ENCODE peak calls at places on chromosomes 6 and 20, in seven cellular contexts. One of them, this sample, is unnamed.

GRCh38 chr20:3786665-3787639 is at the start of gene CENPB:
- DNase-seq in GM12865: peak
- DNase-seq in AG09309: no peak
- DNase-seq in neuronal stem cell: peak
- DNase-seq in stimulated activated CD8-positive, alpha-beta memory T cell treated with anti-CD3 and anti-CD28 coated beads, Interleukin-7, amount 100 ng/mL, for 4 hours: peak
- DNase-seq in keratinocyte: no peak
- DNase-seq in stimulated activated CD4-positive, alpha-beta T cell treated with anti-CD3 and anti-CD28 coated beads, Interleukin-1b, Interleukin-23, amount 100 ng/mL, for 1 hour: peak
- DNase-seq in this sample: peak

GRCh38 chr6:2865270-2866182 is 23.9 kb upstream of the SERPINB1 start:
- DNase-seq in GM12865: no peak
- DNase-seq in AG09309: no peak
- DNase-seq in neuronal stem cell: no peak
- DNase-seq in stimulated activated CD8-positive, alpha-beta memory T cell treated with anti-CD3 and anti-CD28 coated beads, Interleukin-7, amount 100 ng/mL, for 4 hours: no peak
- DNase-seq in keratinocyte: no peak
- DNase-seq in stimulated activated CD4-positive, alpha-beta T cell treated with anti-CD3 and anti-CD28 coated beads, Interleukin-1b, Interleukin-23, amount 100 ng/mL, for 1 hour: no peak
- DNase-seq in this sample: no peak

GRCh38 chr6:161462148-161462547 is 188.3 kb upstream of the AGPAT4 start:
- DNase-seq in GM12865: no peak
- DNase-seq in AG09309: no peak
- DNase-seq in neuronal stem cell: no peak
- DNase-seq in stimulated activated CD8-positive, alpha-beta memory T cell treated with anti-CD3 and anti-CD28 coated beads, Interleukin-7, amount 100 ng/mL, for 4 hours: no peak
- DNase-seq in keratinocyte: peak
- DNase-seq in stimulated activated CD4-positive, alpha-beta T cell treated with anti-CD3 and anti-CD28 coated beads, Interleukin-1b, Interleukin-23, amount 100 ng/mL, for 1 hour: no peak
- DNase-seq in this sample: no peak

GRCh38 chr6:72250664-72251063 is 364.3 kb downstream of the RIMS1 start:
- DNase-seq in GM12865: no peak
- DNase-seq in AG09309: no peak
- DNase-seq in neuronal stem cell: no peak
- DNase-seq in stimulated activated CD8-positive, alpha-beta memory T cell treated with anti-CD3 and anti-CD28 coated beads, Interleukin-7, amount 100 ng/mL, for 4 hours: no peak
- DNase-seq in keratinocyte: no peak
- DNase-seq in stimulated activated CD4-positive, alpha-beta T cell treated with anti-CD3 and anti-CD28 coated beads, Interleukin-1b, Interleukin-23, amount 100 ng/mL, for 1 hour: no peak
- DNase-seq in this sample: no peak

GRCh38 chr20:47253860-47254259 is 102.6 kb downstream of the ZMYND8 start:
- DNase-seq in GM12865: no peak
- DNase-seq in AG09309: no peak
- DNase-seq in neuronal stem cell: no peak
- DNase-seq in stimulated activated CD8-positive, alpha-beta memory T cell treated with anti-CD3 and anti-CD28 coated beads, Interleukin-7, amount 100 ng/mL, for 4 hours: no peak
- DNase-seq in keratinocyte: no peak
- DNase-seq in stimulated activated CD4-positive, alpha-beta T cell treated with anti-CD3 and anti-CD28 coated beads, Interleukin-1b, Interleukin-23, amount 100 ng/mL, for 1 hour: no peak
- DNase-seq in this sample: no peak

GRCh38 chr6:37251211-37251610 is 6.4 kb upstream of the TBC1D22B start:
- DNase-seq in GM12865: no peak
- DNase-seq in AG09309: no peak
- DNase-seq in neuronal stem cell: no peak
- DNase-seq in stimulated activated CD8-positive, alpha-beta memory T cell treated with anti-CD3 and anti-CD28 coated beads, Interleukin-7, amount 100 ng/mL, for 4 hours: no peak
- DNase-seq in keratinocyte: no peak
- DNase-seq in stimulated activated CD4-positive, alpha-beta T cell treated with anti-CD3 and anti-CD28 coated beads, Interleukin-1b, Interleukin-23, amount 100 ng/mL, for 1 hour: no peak
- DNase-seq in this sample: no peak

GRCh38 chr6:11722224-11722623 is 56.4 kb downstream of the ADTRP start:
- DNase-seq in GM12865: peak
- DNase-seq in AG09309: no peak
- DNase-seq in neuronal stem cell: no peak
- DNase-seq in stimulated activated CD8-positive, alpha-beta memory T cell treated with anti-CD3 and anti-CD28 coated beads, Interleukin-7, amount 100 ng/mL, for 4 hours: no peak
- DNase-seq in keratinocyte: no peak
- DNase-seq in stimulated activated CD4-positive, alpha-beta T cell treated with anti-CD3 and anti-CD28 coated beads, Interleukin-1b, Interleukin-23, amount 100 ng/mL, for 1 hour: no peak
- DNase-seq in this sample: no peak

GRCh38 chr20:295804-296203 is 1.6 kb upstream of the ZCCHC3 start:
- DNase-seq in GM12865: no peak
- DNase-seq in AG09309: no peak
- DNase-seq in neuronal stem cell: no peak
- DNase-seq in stimulated activated CD8-positive, alpha-beta memory T cell treated with anti-CD3 and anti-CD28 coated beads, Interleukin-7, amount 100 ng/mL, for 4 hours: no peak
- DNase-seq in keratinocyte: no peak
- DNase-seq in stimulated activated CD4-positive, alpha-beta T cell treated with anti-CD3 and anti-CD28 coated beads, Interleukin-1b, Interleukin-23, amount 100 ng/mL, for 1 hour: no peak
- DNase-seq in this sample: no peak

GRCh38 chr6:15317934-15318902 is 72.3 kb downstream of the JARID2 start:
- DNase-seq in GM12865: no peak
- DNase-seq in AG09309: no peak
- DNase-seq in neuronal stem cell: peak
- DNase-seq in stimulated activated CD8-positive, alpha-beta memory T cell treated with anti-CD3 and anti-CD28 coated beads, Interleukin-7, amount 100 ng/mL, for 4 hours: no peak
- DNase-seq in keratinocyte: no peak
- DNase-seq in stimulated activated CD4-positive, alpha-beta T cell treated with anti-CD3 and anti-CD28 coated beads, Interleukin-1b, Interleukin-23, amount 100 ng/mL, for 1 hour: no peak
- DNase-seq in this sample: no peak

GRCh38 chr20:63567382-63568169 is 6.5 kb downstream of the HELZ2 start:
- DNase-seq in GM12865: peak
- DNase-seq in AG09309: no peak
- DNase-seq in neuronal stem cell: no peak
- DNase-seq in stimulated activated CD8-positive, alpha-beta memory T cell treated with anti-CD3 and anti-CD28 coated beads, Interleukin-7, amount 100 ng/mL, for 4 hours: peak
- DNase-seq in keratinocyte: no peak
- DNase-seq in stimulated activated CD4-positive, alpha-beta T cell treated with anti-CD3 and anti-CD28 coated beads, Interleukin-1b, Interleukin-23, amount 100 ng/mL, for 1 hour: no peak
- DNase-seq in this sample: no peak

GRCh38 chr6:45477785-45478184 is 100.1 kb upstream of the SUPT3H start:
- DNase-seq in GM12865: no peak
- DNase-seq in AG09309: no peak
- DNase-seq in neuronal stem cell: no peak
- DNase-seq in stimulated activated CD8-positive, alpha-beta memory T cell treated with anti-CD3 and anti-CD28 coated beads, Interleukin-7, amount 100 ng/mL, for 4 hours: no peak
- DNase-seq in keratinocyte: no peak
- DNase-seq in stimulated activated CD4-positive, alpha-beta T cell treated with anti-CD3 and anti-CD28 coated beads, Interleukin-1b, Interleukin-23, amount 100 ng/mL, for 1 hour: no peak
- DNase-seq in this sample: no peak

GRCh38 chr6:146881228-146882181 is 282.7 kb downstream of the ADGB start:
- DNase-seq in GM12865: no peak
- DNase-seq in AG09309: no peak
- DNase-seq in neuronal stem cell: no peak
- DNase-seq in stimulated activated CD8-positive, alpha-beta memory T cell treated with anti-CD3 and anti-CD28 coated beads, Interleukin-7, amount 100 ng/mL, for 4 hours: no peak
- DNase-seq in keratinocyte: no peak
- DNase-seq in stimulated activated CD4-positive, alpha-beta T cell treated with anti-CD3 and anti-CD28 coated beads, Interleukin-1b, Interleukin-23, amount 100 ng/mL, for 1 hour: no peak
- DNase-seq in this sample: no peak

GRCh38 chr6:118372413-118372812 is 175.7 kb upstream of the PLN start:
- DNase-seq in GM12865: no peak
- DNase-seq in AG09309: no peak
- DNase-seq in neuronal stem cell: no peak
- DNase-seq in stimulated activated CD8-positive, alpha-beta memory T cell treated with anti-CD3 and anti-CD28 coated beads, Interleukin-7, amount 100 ng/mL, for 4 hours: no peak
- DNase-seq in keratinocyte: no peak
- DNase-seq in stimulated activated CD4-positive, alpha-beta T cell treated with anti-CD3 and anti-CD28 coated beads, Interleukin-1b, Interleukin-23, amount 100 ng/mL, for 1 hour: no peak
- DNase-seq in this sample: peak

GRCh38 chr6:167226791-167227190 is 64.3 kb upstream of the UNC93A start:
- DNase-seq in GM12865: no peak
- DNase-seq in AG09309: no peak
- DNase-seq in neuronal stem cell: no peak
- DNase-seq in stimulated activated CD8-positive, alpha-beta memory T cell treated with anti-CD3 and anti-CD28 coated beads, Interleukin-7, amount 100 ng/mL, for 4 hours: no peak
- DNase-seq in keratinocyte: no peak
- DNase-seq in stimulated activated CD4-positive, alpha-beta T cell treated with anti-CD3 and anti-CD28 coated beads, Interleukin-1b, Interleukin-23, amount 100 ng/mL, for 1 hour: no peak
- DNase-seq in this sample: no peak

GRCh38 chr20:47453167-47453782 is 48.4 kb upstream of the NCOA3 start:
- DNase-seq in GM12865: peak
- DNase-seq in AG09309: peak
- DNase-seq in neuronal stem cell: no peak
- DNase-seq in stimulated activated CD8-positive, alpha-beta memory T cell treated with anti-CD3 and anti-CD28 coated beads, Interleukin-7, amount 100 ng/mL, for 4 hours: no peak
- DNase-seq in keratinocyte: peak
- DNase-seq in stimulated activated CD4-positive, alpha-beta T cell treated with anti-CD3 and anti-CD28 coated beads, Interleukin-1b, Interleukin-23, amount 100 ng/mL, for 1 hour: no peak
- DNase-seq in this sample: no peak

GRCh38 chr6:123745877-123746276 is 57.8 kb upstream of the NKAIN2 start:
- DNase-seq in GM12865: no peak
- DNase-seq in AG09309: no peak
- DNase-seq in neuronal stem cell: no peak
- DNase-seq in stimulated activated CD8-positive, alpha-beta memory T cell treated with anti-CD3 and anti-CD28 coated beads, Interleukin-7, amount 100 ng/mL, for 4 hours: no peak
- DNase-seq in keratinocyte: no peak
- DNase-seq in stimulated activated CD4-positive, alpha-beta T cell treated with anti-CD3 and anti-CD28 coated beads, Interleukin-1b, Interleukin-23, amount 100 ng/mL, for 1 hour: no peak
- DNase-seq in this sample: no peak

GRCh38 chr6:7418238-7418905 is 28.8 kb downstream of the RIOK1 start:
- DNase-seq in GM12865: no peak
- DNase-seq in AG09309: no peak
- DNase-seq in neuronal stem cell: no peak
- DNase-seq in stimulated activated CD8-positive, alpha-beta memory T cell treated with anti-CD3 and anti-CD28 coated beads, Interleukin-7, amount 100 ng/mL, for 4 hours: no peak
- DNase-seq in keratinocyte: no peak
- DNase-seq in stimulated activated CD4-positive, alpha-beta T cell treated with anti-CD3 and anti-CD28 coated beads, Interleukin-1b, Interleukin-23, amount 100 ng/mL, for 1 hour: no peak
- DNase-seq in this sample: peak

GRCh38 chr6:119129148-119129967 is 50.9 kb upstream of the FAM184A start:
- DNase-seq in GM12865: peak
- DNase-seq in AG09309: no peak
- DNase-seq in neuronal stem cell: peak
- DNase-seq in stimulated activated CD8-positive, alpha-beta memory T cell treated with anti-CD3 and anti-CD28 coated beads, Interleukin-7, amount 100 ng/mL, for 4 hours: no peak
- DNase-seq in keratinocyte: no peak
- DNase-seq in stimulated activated CD4-positive, alpha-beta T cell treated with anti-CD3 and anti-CD28 coated beads, Interleukin-1b, Interleukin-23, amount 100 ng/mL, for 1 hour: no peak
- DNase-seq in this sample: peak

GRCh38 chr6:105443941-105444340 is 41.1 kb upstream of the PREP start:
- DNase-seq in GM12865: no peak
- DNase-seq in AG09309: no peak
- DNase-seq in neuronal stem cell: no peak
- DNase-seq in stimulated activated CD8-positive, alpha-beta memory T cell treated with anti-CD3 and anti-CD28 coated beads, Interleukin-7, amount 100 ng/mL, for 4 hours: no peak
- DNase-seq in keratinocyte: no peak
- DNase-seq in stimulated activated CD4-positive, alpha-beta T cell treated with anti-CD3 and anti-CD28 coated beads, Interleukin-1b, Interleukin-23, amount 100 ng/mL, for 1 hour: no peak
- DNase-seq in this sample: no peak

GRCh38 chr20:62420846-62421715 is 6.3 kb downstream of the RBBP8NL start:
- DNase-seq in GM12865: no peak
- DNase-seq in AG09309: no peak
- DNase-seq in neuronal stem cell: no peak
- DNase-seq in stimulated activated CD8-positive, alpha-beta memory T cell treated with anti-CD3 and anti-CD28 coated beads, Interleukin-7, amount 100 ng/mL, for 4 hours: no peak
- DNase-seq in keratinocyte: no peak
- DNase-seq in stimulated activated CD4-positive, alpha-beta T cell treated with anti-CD3 and anti-CD28 coated beads, Interleukin-1b, Interleukin-23, amount 100 ng/mL, for 1 hour: no peak
- DNase-seq in this sample: no peak

GRCh38 chr6:52511572-52512151 is 65.2 kb downstream of the TRAM2 start:
- DNase-seq in GM12865: no peak
- DNase-seq in AG09309: no peak
- DNase-seq in neuronal stem cell: no peak
- DNase-seq in stimulated activated CD8-positive, alpha-beta memory T cell treated with anti-CD3 and anti-CD28 coated beads, Interleukin-7, amount 100 ng/mL, for 4 hours: no peak
- DNase-seq in keratinocyte: no peak
- DNase-seq in stimulated activated CD4-positive, alpha-beta T cell treated with anti-CD3 and anti-CD28 coated beads, Interleukin-1b, Interleukin-23, amount 100 ng/mL, for 1 hour: no peak
- DNase-seq in this sample: no peak

GRCh38 chr20:39081255-39081654 is 119.1 kb downstream of the DHX35 start:
- DNase-seq in GM12865: peak
- DNase-seq in AG09309: peak
- DNase-seq in neuronal stem cell: peak
- DNase-seq in stimulated activated CD8-positive, alpha-beta memory T cell treated with anti-CD3 and anti-CD28 coated beads, Interleukin-7, amount 100 ng/mL, for 4 hours: peak
- DNase-seq in keratinocyte: no peak
- DNase-seq in stimulated activated CD4-positive, alpha-beta T cell treated with anti-CD3 and anti-CD28 coated beads, Interleukin-1b, Interleukin-23, amount 100 ng/mL, for 1 hour: peak
- DNase-seq in this sample: peak

GRCh38 chr6:16762547-16763477 is 1.6 kb upstream of the ATXN1 start:
- DNase-seq in GM12865: peak
- DNase-seq in AG09309: peak
- DNase-seq in neuronal stem cell: peak
- DNase-seq in stimulated activated CD8-positive, alpha-beta memory T cell treated with anti-CD3 and anti-CD28 coated beads, Interleukin-7, amount 100 ng/mL, for 4 hours: no peak
- DNase-seq in keratinocyte: no peak
- DNase-seq in stimulated activated CD4-positive, alpha-beta T cell treated with anti-CD3 and anti-CD28 coated beads, Interleukin-1b, Interleukin-23, amount 100 ng/mL, for 1 hour: no peak
- DNase-seq in this sample: peak